ENCODE peak calls at places on chromosome 9, in ten cellular contexts. B is CD8-positive, alpha-beta T cell; O is progenitor cell of endocrine pancreas; D is HCT116; C is CD4-positive, alpha-beta T cell; Y is bronchial epithelial cell; H is mesothelial cell of epicardium; U is heart left ventricle; S is cardiac muscle cell; I is SK-N-SH. Z is an unnamed sample.

GRCh38 chr9:134320916-134321570 is 5.2 kb upstream of the RXRA start:
- DNase-seq in D (no peak), S (no peak), C (no peak), O (no peak), H (no peak), I (no peak), Y (no peak), U (peak), B (peak), Z (no peak)

GRCh38 chr9:133795049-133795448 is 56.9 kb upstream of the SARDH start:
- DNase-seq in B (no peak), Y (no peak), I (no peak), H (no peak), D (no peak), O (no peak), C (no peak), U (no peak), S (no peak), Z (no peak)

GRCh38 chr9:109903515-109904138 is 123.6 kb downstream of the PALM2AKAP2 start:
- DNase-seq in B (peak), D (peak), U (peak), C (peak), I (peak), Y (peak), S (peak), O (peak), H (peak), Z (peak)

GRCh38 chr9:8769153-8769552 is 969.6 kb upstream of the DMAC1 start:
- DNase-seq in S (no peak), O (no peak), D (no peak), C (no peak), U (no peak), I (no peak), H (no peak), B (no peak), Y (no peak), Z (no peak)

GRCh38 chr9:36935768-36936497 is 98.1 kb downstream of the PAX5 start:
- DNase-seq in D (no peak), Y (no peak), U (no peak), O (no peak), C (no peak), B (no peak), I (no peak), S (no peak), H (no peak), Z (no peak)

GRCh38 chr9:4301971-4302427 is 2.1 kb upstream of the GLIS3 start:
- DNase-seq in C (no peak), H (no peak), B (no peak), I (no peak), D (no peak), S (no peak), Y (peak), O (no peak), U (peak), Z (no peak)

GRCh38 chr9:14560194-14560593 is 133.0 kb downstream of the ZDHHC21 start:
- DNase-seq in Y (no peak), D (no peak), I (no peak), H (no peak), U (no peak), S (no peak), C (no peak), B (no peak), O (no peak), Z (no peak)

GRCh38 chr9:133162802-133163558 is 734 bp downstream of the GBGT1 start:
- DNase-seq in Y (no peak), U (no peak), C (no peak), S (no peak), D (no peak), I (no peak), H (no peak), O (no peak), B (no peak), Z (no peak)

GRCh38 chr9:111400564-111400898 is 70.5 kb upstream of the OR2K2 start:
- DNase-seq in S (no peak), O (no peak), U (no peak), I (no peak), H (no peak), D (no peak), Y (peak), C (no peak), B (no peak), Z (no peak)

GRCh38 chr9:696332-697090 is 145.0 kb upstream of the DMRT1 start:
- DNase-seq in D (no peak), B (no peak), H (no peak), I (no peak), Y (peak), C (no peak), O (no peak), U (peak), S (no peak), Z (no peak)

GRCh38 chr9:22342489-22343217 is 104.0 kb upstream of the DMRTA1 start:
- DNase-seq in O (no peak), B (no peak), U (no peak), I (no peak), S (no peak), D (no peak), Y (peak), C (no peak), H (no peak), Z (no peak)

GRCh38 chr9:77876091-77876490 is 155.5 kb downstream of the GNAQ start:
- DNase-seq in H (peak), B (no peak), Y (no peak), C (no peak), U (peak), I (peak), S (peak), O (no peak), D (no peak), Z (peak)

GRCh38 chr9:136995772-136996308 is 528 bp downstream of the CLIC3 start:
- DNase-seq in U (peak), S (no peak), B (no peak), I (no peak), H (no peak), C (no peak), D (no peak), Y (no peak), O (no peak), Z (no peak)

GRCh38 chr9:34047864-34048729 is 590 bp downstream of the UBAP2 start:
- DNase-seq in S (peak), O (peak), C (peak), I (peak), B (peak), U (peak), H (peak), Y (no peak), D (peak), Z (peak)

GRCh38 chr9:27391495-27391894 is 94.5 kb upstream of the EQTN start:
- DNase-seq in U (no peak), O (no peak), I (no peak), Y (no peak), C (no peak), D (no peak), H (no peak), B (no peak), S (no peak), Z (no peak)

GRCh38 chr9:95499847-95500246 is 16.9 kb downstream of the PTCH1 start:
- DNase-seq in D (no peak), H (no peak), Y (peak), U (no peak), C (no peak), B (no peak), I (peak), O (no peak), S (no peak), Z (no peak)

GRCh38 chr9:104088416-104088815 is 5.7 kb upstream of the SMC2 start:
- DNase-seq in Y (no peak), O (no peak), S (no peak), H (no peak), U (no peak), C (no peak), B (no peak), D (no peak), I (no peak), Z (no peak)

GRCh38 chr9:123834218-123834906 is 95.6 kb downstream of the DENND1A start:
- DNase-seq in S (no peak), C (no peak), Y (no peak), O (no peak), D (no peak), B (no peak), I (no peak), U (no peak), H (no peak), Z (no peak)

GRCh38 chr9:134403292-134403681 is 77.0 kb downstream of the RXRA start:
- DNase-seq in B (no peak), U (peak), S (no peak), O (no peak), I (no peak), Y (no peak), H (no peak), C (no peak), D (no peak), Z (no peak)

GRCh38 chr9:87387351-87388055 is 110.2 kb upstream of the DAPK1 start:
- DNase-seq in H (no peak), I (no peak), S (no peak), U (no peak), B (no peak), Y (peak), D (no peak), O (no peak), C (no peak), Z (no peak)

GRCh38 chr9:90251311-90251710 is 391.3 kb downstream of the DIRAS2 start:
- DNase-seq in D (no peak), H (no peak), B (no peak), I (no peak), O (no peak), Y (peak), S (no peak), U (no peak), C (no peak), Z (no peak)

GRCh38 chr9:14479187-14479586 is 165.2 kb upstream of the NFIB start:
- DNase-seq in Y (no peak), C (no peak), B (no peak), I (no peak), S (no peak), U (no peak), D (no peak), H (no peak), O (no peak), Z (no peak)

GRCh38 chr9:83030391-83031107 is 32.4 kb downstream of the RASEF start:
- DNase-seq in S (no peak), H (no peak), C (no peak), I (no peak), O (no peak), U (no peak), Y (no peak), B (no peak), D (no peak), Z (no peak)

GRCh38 chr9:129154866-129155477 is 23.1 kb downstream of the IER5L start:
- DNase-seq in H (no peak), D (no peak), C (no peak), O (no peak), I (no peak), S (no peak), Y (no peak), B (no peak), U (no peak), Z (no peak)

GRCh38 chr9:126248680-126249079 is 77.9 kb upstream of the MVB12B start:
- DNase-seq in S (no peak), C (no peak), B (no peak), O (no peak), Y (peak), U (no peak), I (no peak), H (no peak), D (no peak), Z (no peak)

GRCh38 chr9:22030101-22030598 is 21.0 kb upstream of the CDKN2B start:
- DNase-seq in I (no peak), Y (peak), D (no peak), O (no peak), S (no peak), U (no peak), H (no peak), B (no peak), C (no peak), Z (no peak)

GRCh38 chr9:479316-479715 is 264.7 kb downstream of the DOCK8 start:
- DNase-seq in H (no peak), D (no peak), O (no peak), U (no peak), Y (peak), I (no peak), B (no peak), C (no peak), S (no peak), Z (no peak)

GRCh38 chr9:105994970-105995369 is 300.6 kb downstream of the TMEM38B start:
- DNase-seq in C (no peak), D (no peak), I (no peak), O (no peak), H (no peak), U (no peak), Y (peak), B (no peak), S (no peak), Z (no peak)

GRCh38 chr9:119284118-119284517 is 85.1 kb downstream of the BRINP1 start:
- DNase-seq in I (peak), O (no peak), B (no peak), C (no peak), D (no peak), U (no peak), Y (no peak), H (no peak), S (peak), Z (peak)

GRCh38 chr9:71364196-71364955 is 243.0 kb upstream of the TRPM3 start:
- DNase-seq in B (no peak), D (no peak), S (no peak), I (no peak), Y (no peak), O (no peak), U (no peak), C (no peak), H (no peak), Z (no peak)

GRCh38 chr9:72132052-72132451 is 17.2 kb upstream of the GDA start:
- DNase-seq in D (no peak), U (no peak), C (no peak), O (no peak), Y (peak), B (no peak), H (no peak), I (no peak), S (no peak), Z (no peak)

GRCh38 chr9:32969270-32969669 is 32.2 kb downstream of the APTX start:
- DNase-seq in Y (no peak), B (no peak), U (no peak), O (no peak), I (no peak), C (no peak), H (no peak), S (no peak), D (no peak), Z (no peak)

GRCh38 chr9:124420991-124421543 is 5.8 kb upstream of the PSMB7 start:
- DNase-seq in U (no peak), O (no peak), D (no peak), S (no peak), Y (no peak), B (no peak), H (no peak), C (no peak), I (no peak), Z (no peak)

GRCh38 chr9:124788542-124789217 is 11.7 kb downstream of the OLFML2A start:
- DNase-seq in D (no peak), I (no peak), B (no peak), O (no peak), H (no peak), U (no peak), Y (no peak), C (no peak), S (no peak), Z (no peak)

GRCh38 chr9:109549386-109549785 is 51.3 kb upstream of the PTPN3 start:
- DNase-seq in C (no peak), D (no peak), I (no peak), B (no peak), O (no peak), U (no peak), S (no peak), H (no peak), Y (no peak), Z (no peak)

GRCh38 chr9:92850898-92851297 is 26.9 kb downstream of the ZNF484 start:
- DNase-seq in I (no peak), D (no peak), H (no peak), B (no peak), S (no peak), O (no peak), U (no peak), C (no peak), Y (peak), Z (no peak)
- TF ChIP-seq CTCF in I (no peak), D (no peak), H (no peak), B (no peak), S (no peak), O (no peak), U (no peak), C (peak), Y (peak), Z (no peak)

GRCh38 chr9:88992556-88992955 is 1.3 kb downstream of the S1PR3 start:
- DNase-seq in I (no peak), D (no peak), U (no peak), O (no peak), C (no peak), H (no peak), S (no peak), B (no peak), Y (no peak), Z (no peak)

GRCh38 chr9:88989961-88990570 is 1.2 kb upstream of the S1PR3 start:
- DNase-seq in C (no peak), U (no peak), S (peak), O (no peak), I (no peak), D (no peak), B (no peak), H (no peak), Y (no peak), Z (peak)

GRCh38 chr9:88991066-88992030 is at the start of gene S1PR3:
- DNase-seq in C (no peak), S (peak), H (peak), U (peak), I (peak), O (peak), D (no peak), Y (peak), B (no peak), Z (peak)

GRCh38 chr9:88988796-88989641 is 2.2 kb upstream of the S1PR3 start:
- DNase-seq in I (no peak), Y (peak), O (no peak), B (no peak), C (no peak), U (no peak), D (no peak), S (no peak), H (no peak), Z (no peak)

DNA sequence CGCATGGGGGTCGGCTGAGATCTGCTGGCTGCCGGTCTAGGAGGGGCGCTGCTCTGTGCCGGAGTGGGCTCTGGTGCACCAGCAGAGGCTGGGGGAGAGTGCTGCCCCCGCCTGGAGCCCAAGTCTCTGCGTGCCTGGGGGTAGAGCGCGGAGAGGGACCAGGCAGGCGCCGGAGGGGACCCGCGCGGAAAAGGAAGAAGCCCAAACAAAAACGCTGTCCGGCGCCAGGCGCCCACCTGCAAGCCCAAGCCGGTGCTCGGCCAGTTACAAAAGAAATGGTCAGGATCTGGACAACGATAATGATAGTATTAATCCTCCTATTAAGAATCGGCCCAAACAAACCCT is 575 bp upstream of the S1PR3 start:
- DNase-seq in S (peak), O (peak), D (no peak), U (no peak), C (no peak), B (no peak), I (no peak), Y (no peak), H (no peak), Z (peak)
- TF ChIP-seq CTCF in S (no peak), O (peak), D (no peak), U (no peak), C (no peak), B (no peak), I (peak), Y (no peak), H (no peak), Z (no peak)

DNA sequence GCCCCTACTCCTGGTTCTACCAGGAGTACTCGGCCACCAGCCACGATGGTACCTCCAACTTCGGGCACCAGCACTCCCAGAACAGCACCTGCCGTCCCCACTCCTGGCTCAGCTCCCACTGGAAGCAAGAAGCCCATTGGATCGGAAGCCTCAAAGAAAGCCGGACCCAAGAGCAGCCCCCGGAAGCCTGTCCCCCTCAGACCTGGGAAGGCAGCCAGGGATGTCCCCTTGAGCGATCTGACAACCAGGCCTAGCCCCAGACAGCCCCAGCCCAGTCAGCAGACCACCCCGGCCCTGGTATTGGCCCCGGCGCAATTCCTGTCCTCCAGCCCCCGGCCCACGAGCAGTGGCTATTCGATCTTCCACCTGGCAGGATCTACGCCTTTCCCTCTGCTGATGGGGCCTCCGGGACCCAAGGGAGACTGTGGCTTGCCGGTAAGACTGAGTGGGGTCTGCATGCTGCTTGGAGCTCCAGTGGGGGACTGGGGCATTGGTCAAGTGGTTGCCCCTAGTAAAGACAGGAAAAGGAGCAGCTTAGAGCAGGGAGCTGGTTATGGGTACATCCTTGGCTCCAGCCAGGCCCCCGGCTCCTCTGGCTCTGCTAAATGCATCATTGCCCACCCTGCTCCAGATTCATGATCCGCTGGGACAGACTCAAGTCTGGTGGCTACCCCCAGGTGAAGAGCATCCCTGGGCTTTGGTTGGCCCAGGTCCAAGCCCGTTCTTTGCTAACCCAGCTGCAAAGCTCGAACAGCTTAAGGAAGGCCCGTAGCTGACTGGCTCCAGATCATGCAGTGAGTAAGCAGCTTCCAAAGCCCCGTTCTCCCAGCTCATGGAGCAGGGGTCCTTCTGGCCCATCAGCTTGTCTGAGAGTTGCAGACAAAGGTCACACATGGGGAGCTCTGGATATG is 13.9 kb downstream of the COL27A1 start:
- DNase-seq in U (no peak), D (no peak), Y (no peak), C (no peak), S (no peak), B (no peak), O (no peak), H (no peak), I (no peak), Z (no peak)
- TF ChIP-seq CTCF in U (no peak), D (no peak), Y (no peak), C (no peak), S (no peak), B (no peak), O (no peak), H (no peak), I (no peak), Z (no peak)

GRCh38 chr9:127305450-127306226 is 41.1 kb downstream of the GARNL3 start:
- DNase-seq in B (no peak), Y (no peak), S (no peak), U (no peak), I (no peak), H (no peak), O (no peak), D (peak), C (no peak), Z (no peak)
- TF ChIP-seq CTCF in B (no peak), Y (no peak), S (no peak), U (no peak), I (no peak), H (no peak), O (no peak), D (peak), C (no peak), Z (no peak)

DNA sequence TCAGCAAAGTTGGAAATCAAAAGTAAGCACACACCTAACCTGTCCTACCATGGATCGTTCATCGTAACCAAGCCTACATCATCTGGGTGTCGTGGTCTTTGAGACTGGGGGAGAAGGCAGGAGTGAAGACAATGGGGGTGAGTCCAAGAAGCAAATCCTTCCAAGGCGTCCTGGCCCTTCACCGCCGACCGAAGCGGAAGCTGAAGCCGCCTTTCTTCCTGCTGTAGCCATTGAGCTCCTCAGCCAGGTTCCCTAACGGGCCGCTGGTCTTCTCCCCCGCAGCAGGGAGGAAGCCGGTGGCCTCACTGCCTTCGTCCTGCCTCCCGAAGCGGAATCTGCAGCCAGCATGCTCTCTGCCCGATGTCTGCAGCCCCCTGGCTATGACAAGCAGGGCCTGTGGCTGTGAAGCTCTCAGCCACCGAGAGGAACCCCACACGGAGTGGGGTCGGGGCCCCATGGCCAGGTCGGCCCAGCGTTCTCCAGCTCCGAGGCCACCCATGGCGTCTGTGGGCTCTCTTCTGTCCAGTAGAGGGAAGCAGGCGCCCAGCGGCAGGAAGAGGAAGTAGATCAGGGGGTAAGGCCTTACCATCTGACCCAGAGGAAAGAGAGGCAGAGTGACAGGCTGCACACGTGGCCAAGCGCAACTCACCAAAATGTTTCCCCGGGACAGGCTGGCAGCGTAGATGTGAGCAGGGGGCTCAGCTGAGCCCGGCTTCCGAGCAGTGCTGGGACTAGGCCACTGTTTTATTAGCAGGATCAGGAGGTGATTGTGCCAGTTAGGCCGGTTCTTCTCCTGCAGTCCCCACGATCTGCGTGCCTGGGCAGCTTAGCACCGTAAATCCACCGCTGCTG is 3.1 kb downstream of the QRFP start:
- DNase-seq in Y (no peak), O (no peak), H (no peak), B (no peak), D (no peak), I (peak), U (peak), S (no peak), C (no peak), Z (peak)
- TF ChIP-seq CTCF in Y (peak), O (peak), H (no peak), B (no peak), D (peak), I (peak), U (peak), S (no peak), C (no peak), Z (peak)

Z was measured in nephron progenitor cell.